ENCODE peak calls at places on chromosomes 6 and 20, in four cellular contexts. G, P, H and R are unnamed samples.
A peak's percentile ranks its signal among the peaks of the same experiment; 100 is the strongest.

GRCh38 chr6:161901740-161902426 is 628.0 kb upstream of the AGPAT4 start:
- DNase-seq in G (no peak), P (no peak), H (no peak), R (no peak)

GRCh38 chr20:51425347-51426106 is 117.0 kb downstream of the NFATC2 start:
- DNase-seq in G (no peak), P (no peak), H (no peak), R (no peak)

GRCh38 chr6:54847799-54848597 is 1.4 kb downstream of the FAM83B start:
- DNase-seq in G (no peak), P (no peak), H (no peak), R (no peak)

GRCh38 chr20:36472656-36473071 is 68.7 kb upstream of the MYL9 start:
- DNase-seq in G (no peak), P (no peak), H (no peak), R (no peak)

GRCh38 chr6:133595076-133595868 is 293.6 kb upstream of the TCF21 start:
- DNase-seq in G (no peak), P (no peak), H (no peak), R (no peak)

GRCh38 chr6:4925580-4925979 is 78.3 kb downstream of the RPP40 start:
- DNase-seq in G (no peak), P (no peak), H (no peak), R (no peak)

GRCh38 chr6:83311231-83311630 is 118.1 kb downstream of the RWDD2A start:
- DNase-seq in G (no peak), P (no peak), H (no peak), R (no peak)

GRCh38 chr6:99185525-99185924 is 163.9 kb downstream of the FAXC start:
- DNase-seq in G (no peak), P (no peak), H (no peak), R (peak; percentile 77)

GRCh38 chr6:163739968-163740367 is 325.4 kb downstream of the QKI start:
- DNase-seq in G (no peak), P (no peak), H (no peak), R (no peak)

GRCh38 chr6:45677381-45677992 is 299.8 kb upstream of the SUPT3H start:
- DNase-seq in G (no peak), P (no peak), H (no peak), R (no peak)

GRCh38 chr6:53359843-53360834 is 11.4 kb upstream of the ELOVL5 start:
- DNase-seq in G (no peak), P (no peak), H (peak; percentile 55), R (no peak)

GRCh38 chr6:35327349-35328027 is 14.9 kb upstream of the PPARD start:
- DNase-seq in G (no peak), P (peak; percentile 60), H (no peak), R (peak; percentile 77)

GRCh38 chr6:73079611-73079955 is 145.7 kb downstream of the KHDC1L start:
- DNase-seq in G (no peak), P (no peak), H (no peak), R (no peak)

GRCh38 chr20:34951252-34951651 is 4.4 kb downstream of the GSS start:
- DNase-seq in G (no peak), P (no peak), H (no peak), R (no peak)

GRCh38 chr20:55103188-55103587 is 627.8 kb downstream of the DOK5 start:
- DNase-seq in G (no peak), P (no peak), H (no peak), R (no peak)

GRCh38 chr6:66396549-66396948 is 689.5 kb upstream of the EYS start:
- DNase-seq in G (no peak), P (no peak), H (no peak), R (no peak)

GRCh38 chr20:59253325-59253724 is 47.1 kb upstream of the EDN3 start:
- DNase-seq in G (no peak), P (no peak), H (no peak), R (no peak)

GRCh38 chr6:26421259-26422144 is 18.8 kb upstream of the BTN3A3 start:
- DNase-seq in G (peak; percentile 76), P (no peak), H (peak; percentile 72), R (peak; percentile 87)

GRCh38 chr6:17986656-17987575 is 519 bp downstream of the KIF13A start:
- DNase-seq in G (peak; percentile 73), P (no peak), H (no peak), R (peak; percentile 75)

GRCh38 chr6:82248233-82248735 is 740 bp upstream of the IBTK start:
- DNase-seq in G (no peak), P (no peak), H (no peak), R (no peak)

GRCh38 chr6:139679516-139680179 is 305.2 kb upstream of the CITED2 start:
- DNase-seq in G (no peak), P (no peak), H (no peak), R (no peak)

GRCh38 chr6:30759575-30760239 is 15.4 kb upstream of the IER3 start:
- DNase-seq in G (no peak), P (no peak), H (no peak), R (no peak)

GRCh38 chr20:59082981-59083380 is 40.4 kb upstream of the PRELID3B start:
- DNase-seq in G (no peak), P (no peak), H (no peak), R (no peak)

GRCh38 chr6:143111443-143111842 is 50.8 kb downstream of the AIG1 start:
- DNase-seq in G (no peak), P (no peak), H (no peak), R (no peak)

GRCh38 chr20:59164681-59165388 is 1.2 kb downstream of the ZNF831 start:
- DNase-seq in G (no peak), P (no peak), H (no peak), R (no peak)

GRCh38 chr20:4153251-4153650 is 137.9 kb upstream of the RNF24 start:
- DNase-seq in G (no peak), P (no peak), H (no peak), R (no peak)

GRCh38 chr20:57433658-57434389 is 42.6 kb downstream of the RBM38 start:
- DNase-seq in G (no peak), P (no peak), H (no peak), R (no peak)

GRCh38 chr6:30557683-30557981 is 537 bp downstream of the PRR3 start:
- DNase-seq in G (no peak), P (peak; percentile 50), H (no peak), R (no peak)

GRCh38 chr6:11943060-11943459 is 69.1 kb upstream of the HIVEP1 start:
- DNase-seq in G (no peak), P (no peak), H (no peak), R (no peak)

GRCh38 chr6:109252261-109253041 is 129.8 kb downstream of the CD164 start:
- DNase-seq in G (peak; percentile 58), P (no peak), H (no peak), R (no peak)

GRCh38 chr6:7546832-7547714 is 5.6 kb downstream of the DSP start:
- DNase-seq in G (no peak), P (no peak), H (no peak), R (no peak)